ENCODE peak calls at places on chromosome 14, in five cellular contexts. One of them, this sample, is unnamed.

GRCh38 chr14:33016611-33017010 is 77.9 kb downstream of the NPAS3 start:
- DNase-seq in lower leg skin: no peak
- DNase-seq in A549: no peak
- DNase-seq in IMR-90: no peak
- DNase-seq in stomach: no peak
- DNase-seq in this sample: no peak

GRCh38 chr14:21498540-21499526 is 12.3 kb downstream of the METTL3 start:
- DNase-seq in lower leg skin: no peak
- DNase-seq in A549: peak
- DNase-seq in IMR-90: peak
- DNase-seq in stomach: no peak
- DNase-seq in this sample: no peak

GRCh38 chr14:95452176-95452889 is 64.1 kb downstream of the SYNE3 start:
- DNase-seq in lower leg skin: no peak
- DNase-seq in A549: peak
- DNase-seq in IMR-90: no peak
- DNase-seq in stomach: no peak
- DNase-seq in this sample: no peak

GRCh38 chr14:69008411-69008810 is 29.3 kb upstream of the ACTN1 start:
- DNase-seq in lower leg skin: no peak
- DNase-seq in A549: no peak
- DNase-seq in IMR-90: peak
- DNase-seq in stomach: no peak
- DNase-seq in this sample: no peak

GRCh38 chr14:105091335-105092123 is 26.3 kb upstream of the GPR132 start:
- DNase-seq in lower leg skin: peak
- DNase-seq in A549: peak
- DNase-seq in IMR-90: no peak
- DNase-seq in stomach: peak
- DNase-seq in this sample: no peak

GRCh38 chr14:49460647-49461046 is 125.5 kb downstream of the RPS29 start:
- DNase-seq in lower leg skin: no peak
- DNase-seq in A549: no peak
- DNase-seq in IMR-90: no peak
- DNase-seq in stomach: no peak
- DNase-seq in this sample: no peak

GRCh38 chr14:64338616-64339316 is 44.6 kb upstream of the ESR2 start:
- DNase-seq in lower leg skin: peak
- DNase-seq in A549: peak
- DNase-seq in IMR-90: peak
- DNase-seq in stomach: peak
- DNase-seq in this sample: peak

GRCh38 chr14:104262515-104263514 is 124.4 kb downstream of the KIF26A start:
- DNase-seq in lower leg skin: no peak
- DNase-seq in A549: no peak
- DNase-seq in IMR-90: no peak
- DNase-seq in stomach: peak
- DNase-seq in this sample: no peak

GRCh38 chr14:60589442-60589841 is 59.8 kb downstream of the SIX1 start:
- DNase-seq in lower leg skin: no peak
- DNase-seq in A549: no peak
- DNase-seq in IMR-90: no peak
- DNase-seq in stomach: no peak
- DNase-seq in this sample: no peak

GRCh38 chr14:96501383-96501745 is 818 bp upstream of the PAPOLA start:
- DNase-seq in lower leg skin: no peak
- DNase-seq in A549: no peak
- DNase-seq in IMR-90: no peak
- DNase-seq in stomach: no peak
- DNase-seq in this sample: no peak

GRCh38 chr14:75126679-75127473 is at the start of gene NEK9:
- DNase-seq in lower leg skin: peak
- DNase-seq in A549: peak
- DNase-seq in IMR-90: peak
- DNase-seq in stomach: peak
- DNase-seq in this sample: no peak

GRCh38 chr14:80504781-80505180 is 293.5 kb upstream of the DIO2 start:
- DNase-seq in lower leg skin: no peak
- DNase-seq in A549: no peak
- DNase-seq in IMR-90: peak
- DNase-seq in stomach: no peak
- DNase-seq in this sample: no peak

GRCh38 chr14:45359766-45360165 is 106.8 kb upstream of the MIS18BP1 start:
- DNase-seq in lower leg skin: no peak
- DNase-seq in A549: no peak
- DNase-seq in IMR-90: peak
- DNase-seq in stomach: no peak
- DNase-seq in this sample: no peak

GRCh38 chr14:101074124-101075024 is 170.9 kb upstream of the RTL1 start:
- DNase-seq in lower leg skin: peak
- DNase-seq in A549: no peak
- DNase-seq in IMR-90: no peak
- DNase-seq in stomach: peak
- DNase-seq in this sample: no peak

GRCh38 chr14:54194501-54194900 is 202.3 kb upstream of the CDKN3 start:
- DNase-seq in lower leg skin: no peak
- DNase-seq in A549: no peak
- DNase-seq in IMR-90: no peak
- DNase-seq in stomach: no peak
- DNase-seq in this sample: no peak

GRCh38 chr14:74411671-74412070 is 14.3 kb downstream of the SYNDIG1L start:
- DNase-seq in lower leg skin: no peak
- DNase-seq in A549: no peak
- DNase-seq in IMR-90: no peak
- DNase-seq in stomach: no peak
- DNase-seq in this sample: no peak

GRCh38 chr14:54654600-54654999 is 87.7 kb downstream of the SAMD4A start:
- DNase-seq in lower leg skin: no peak
- DNase-seq in A549: no peak
- DNase-seq in IMR-90: no peak
- DNase-seq in stomach: no peak
- DNase-seq in this sample: no peak

GRCh38 chr14:33951183-33951840 is 438 bp upstream of the EGLN3 start:
- DNase-seq in lower leg skin: no peak
- DNase-seq in A549: no peak
- DNase-seq in IMR-90: no peak
- DNase-seq in stomach: no peak
- DNase-seq in this sample: no peak

GRCh38 chr14:99579903-99580570 is 24.0 kb downstream of the CCDC85C start:
- DNase-seq in lower leg skin: no peak
- DNase-seq in A549: peak
- DNase-seq in IMR-90: peak
- DNase-seq in stomach: peak
- DNase-seq in this sample: no peak
- TF ChIP-seq POLR2A in lower leg skin: no peak
- TF ChIP-seq POLR2A in A549: no peak
- TF ChIP-seq POLR2A in IMR-90: no peak
- TF ChIP-seq POLR2A in stomach: no peak
- TF ChIP-seq POLR2A in this sample: no peak

DNA sequence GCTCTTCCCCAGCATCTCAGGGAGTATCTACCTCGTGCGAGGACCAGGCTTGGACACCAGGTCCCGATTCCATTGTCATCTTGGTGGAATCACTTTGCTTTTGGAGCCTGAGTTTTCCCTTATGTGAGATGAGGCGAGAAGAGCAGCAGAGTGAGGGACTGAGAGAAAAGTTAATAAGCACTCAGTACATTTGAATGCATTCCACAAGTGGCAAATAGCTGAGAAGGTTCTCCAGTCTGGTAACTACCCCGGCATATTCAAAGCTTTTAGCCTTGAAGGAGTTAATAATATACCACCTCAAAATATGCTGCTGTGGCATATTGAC is 465 bp upstream of the GALC start:
- DNase-seq in lower leg skin: no peak
- DNase-seq in A549: no peak
- DNase-seq in IMR-90: no peak
- DNase-seq in stomach: no peak
- DNase-seq in this sample: no peak
- TF ChIP-seq POLR2A in lower leg skin: no peak
- TF ChIP-seq POLR2A in A549: no peak
- TF ChIP-seq POLR2A in IMR-90: no peak
- TF ChIP-seq POLR2A in stomach: no peak
- TF ChIP-seq POLR2A in this sample: no peak

GRCh38 chr14:22829661-22830328 is at the start of gene MRPL52:
- DNase-seq in lower leg skin: peak
- DNase-seq in A549: peak
- DNase-seq in IMR-90: peak
- DNase-seq in stomach: peak
- DNase-seq in this sample: no peak
- TF ChIP-seq POLR2A in lower leg skin: no peak
- TF ChIP-seq POLR2A in A549: peak
- TF ChIP-seq POLR2A in IMR-90: peak
- TF ChIP-seq POLR2A in stomach: no peak
- TF ChIP-seq POLR2A in this sample: no peak

GRCh38 chr14:56211124-56211523 is 92.9 kb downstream of the PELI2 start:
- DNase-seq in lower leg skin: no peak
- DNase-seq in A549: no peak
- DNase-seq in IMR-90: no peak
- DNase-seq in stomach: no peak
- DNase-seq in this sample: no peak
- TF ChIP-seq POLR2A in lower leg skin: no peak
- TF ChIP-seq POLR2A in A549: no peak
- TF ChIP-seq POLR2A in IMR-90: no peak
- TF ChIP-seq POLR2A in stomach: no peak
- TF ChIP-seq POLR2A in this sample: no peak

GRCh38 chr14:99261916-99262787 is 9.8 kb downstream of the BCL11B start:
- DNase-seq in lower leg skin: no peak
- DNase-seq in A549: no peak
- DNase-seq in IMR-90: no peak
- DNase-seq in stomach: peak
- DNase-seq in this sample: no peak
- TF ChIP-seq POLR2A in lower leg skin: no peak
- TF ChIP-seq POLR2A in A549: no peak
- TF ChIP-seq POLR2A in IMR-90: no peak
- TF ChIP-seq POLR2A in stomach: no peak
- TF ChIP-seq POLR2A in this sample: peak

GRCh38 chr14:19851365-19851764 is 23.6 kb upstream of the OR4K2 start:
- DNase-seq in lower leg skin: no peak
- DNase-seq in A549: no peak
- DNase-seq in IMR-90: no peak
- DNase-seq in stomach: no peak
- DNase-seq in this sample: no peak
- TF ChIP-seq POLR2A in lower leg skin: no peak
- TF ChIP-seq POLR2A in A549: no peak
- TF ChIP-seq POLR2A in IMR-90: no peak
- TF ChIP-seq POLR2A in stomach: no peak
- TF ChIP-seq POLR2A in this sample: no peak

GRCh38 chr14:52692248-52692962 is 3.0 kb downstream of the ERO1A start:
- DNase-seq in lower leg skin: no peak
- DNase-seq in A549: no peak
- DNase-seq in IMR-90: peak
- DNase-seq in stomach: no peak
- DNase-seq in this sample: no peak
- TF ChIP-seq POLR2A in lower leg skin: no peak
- TF ChIP-seq POLR2A in A549: no peak
- TF ChIP-seq POLR2A in IMR-90: no peak
- TF ChIP-seq POLR2A in stomach: no peak
- TF ChIP-seq POLR2A in this sample: no peak